ENCODE peak calls at places on chromosomes 16 and 17, in eight cellular contexts. L is body of pancreas; S is heart right ventricle; M is GM23248; E is endothelial cell of umbilical vein; J is heart left ventricle; O is CD8-positive, alpha-beta memory T cell; Y is neuronal stem cell. R is an unnamed sample.

GRCh38 chr16:63890072-63890471 is 1231.8 kb downstream of the CDH11 start:
- DNase-seq in Y (no peak), O (no peak), E (peak; percentile 6), L (peak; percentile 28), M (peak; percentile 30), S (no peak), J (peak; percentile 29), R (no peak)

GRCh38 chr16:2912330-2913199 is 834 bp downstream of the FLYWCH1 start:
- DNase-seq in L (peak; percentile 33), O (peak; percentile 27), J (no peak), E (peak; percentile 54), S (peak; percentile 38), Y (no peak), M (peak; percentile 84), R (peak; percentile 25)

GRCh38 chr16:48367443-48368049 is 17.7 kb downstream of the SIAH1 start:
- DNase-seq in E (no peak), M (peak; percentile 28), J (no peak), S (no peak), O (no peak), Y (no peak), L (no peak), R (no peak)

GRCh38 chr17:52158450-52159042 is at the start of gene CA10:
- DNase-seq in Y (peak; percentile 43), J (no peak), S (no peak), L (no peak), O (no peak), E (no peak), M (no peak), R (no peak)

GRCh38 chr16:28983644-28984043 is 1.2 kb upstream of the LAT start:
- DNase-seq in O (no peak), L (no peak), J (no peak), S (no peak), Y (no peak), M (no peak), E (no peak), R (no peak)

GRCh38 chr16:28321700-28322411 is 29.5 kb downstream of the SBK1 start:
- DNase-seq in Y (no peak), O (no peak), J (no peak), E (peak; percentile 15), M (peak; percentile 63), S (no peak), L (peak; percentile 24), R (peak; percentile 64)

GRCh38 chr16:459761-460160 is 34.3 kb downstream of the RAB11FIP3 start:
- DNase-seq in E (no peak), J (no peak), S (no peak), Y (no peak), M (no peak), O (no peak), L (no peak), R (no peak)

GRCh38 chr17:41026668-41027471 is at the start of gene KRTAP1-5:
- DNase-seq in J (no peak), O (no peak), S (no peak), E (no peak), L (no peak), Y (no peak), M (peak; percentile 82), R (no peak)

GRCh38 chr17:5789443-5789842 is 205.1 kb upstream of the NLRP1 start:
- DNase-seq in M (no peak), O (no peak), J (no peak), L (no peak), S (no peak), E (no peak), Y (peak; percentile 83), R (no peak)

GRCh38 chr17:69608808-69609494 is 194.5 kb downstream of the MAP2K6 start:
- DNase-seq in J (peak; percentile 26), S (no peak), Y (no peak), L (no peak), E (peak; percentile 79), O (no peak), M (peak; percentile 95), R (no peak)

GRCh38 chr17:51585514-51586104 is 325.3 kb downstream of the UTP18 start:
- DNase-seq in E (no peak), L (peak; percentile 3), Y (peak; percentile 18), S (no peak), O (no peak), J (no peak), M (no peak), R (no peak)

GRCh38 chr17:75031972-75032895 is 14.5 kb downstream of the ATP5PD start:
- DNase-seq in L (peak; percentile 72), M (peak; percentile 95), O (peak; percentile 53), E (peak; percentile 43), J (peak; percentile 78), Y (no peak), S (peak; percentile 38), R (peak; percentile 54)

GRCh38 chr16:52283581-52284375 is 263.2 kb downstream of the TOX3 start:
- DNase-seq in O (no peak), E (no peak), L (no peak), J (no peak), M (no peak), S (no peak), Y (no peak), R (no peak)

GRCh38 chr16:87076331-87076949 is 240.8 kb downstream of the C16orf95 start:
- DNase-seq in S (no peak), L (no peak), E (no peak), Y (no peak), O (no peak), J (no peak), M (no peak), R (no peak)

GRCh38 chr17:17325816-17326215 is 22.6 kb downstream of the NT5M start:
- DNase-seq in E (no peak), S (no peak), J (no peak), Y (no peak), L (no peak), M (no peak), O (no peak), R (no peak)

GRCh38 chr17:67605259-67605912 is 112.3 kb upstream of the NOL11 start:
- DNase-seq in M (no peak), E (no peak), L (peak; percentile 67), O (no peak), Y (no peak), J (peak; percentile 61), S (peak; percentile 73), R (no peak)

DNA sequence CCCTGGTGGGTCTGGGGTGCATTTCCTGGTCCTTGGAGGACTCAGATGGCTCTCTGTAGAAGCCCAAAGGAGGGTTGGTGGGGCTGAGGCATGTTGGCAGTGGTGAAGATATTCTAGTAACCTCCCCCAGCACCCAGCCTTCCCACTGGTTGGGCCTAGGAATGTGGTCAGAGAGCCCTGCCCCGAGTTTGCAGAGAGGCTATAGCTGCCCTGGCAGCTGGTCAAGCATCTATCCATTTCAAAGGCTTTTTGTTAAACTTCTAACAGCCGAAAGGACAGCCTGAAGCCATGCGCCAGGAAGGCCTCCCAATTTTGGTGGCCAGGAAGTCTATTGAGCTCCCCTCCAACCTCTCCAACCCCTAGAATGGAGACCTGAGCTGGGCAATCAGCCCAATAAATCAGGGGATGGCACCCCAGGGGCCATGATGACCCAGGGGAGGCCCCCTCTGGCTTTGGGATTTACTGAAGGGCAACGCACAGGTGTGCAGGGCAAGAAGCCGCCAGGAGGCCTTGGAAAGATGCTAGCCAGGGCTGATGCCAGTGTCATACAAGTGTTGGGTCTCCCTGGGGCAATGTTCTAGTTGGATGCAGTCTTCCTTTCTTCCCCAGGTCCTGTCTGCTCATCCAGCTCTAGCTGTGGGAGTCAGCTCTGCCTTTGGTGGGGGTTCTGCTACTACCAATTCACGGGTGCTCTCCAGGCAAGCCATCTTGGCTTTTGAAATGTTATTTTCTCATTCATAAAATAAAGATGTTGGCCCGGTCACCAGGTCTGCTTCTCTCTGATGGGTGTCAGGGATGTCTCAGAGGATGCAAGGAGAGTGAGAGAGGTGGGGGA is 30.9 kb upstream of the AXIN2 start:
- DNase-seq in E (no peak), J (no peak), M (no peak), S (no peak), Y (no peak), L (no peak), O (no peak), R (no peak)
- H3K4me1 ChIP-seq in E (peaks cover 5% of the 10 kb centered on the region), J (no peaks in the 10 kb centered on the region), M (peaks cover 7% of the 10 kb centered on the region), S (peaks cover 13% of the 10 kb centered on the region), Y (peaks cover 15% of the 10 kb centered on the region), L (peaks cover 9% of the 10 kb centered on the region), O (peaks cover 17% of the 10 kb centered on the region), R (no peaks in the 10 kb centered on the region)

GRCh38 chr16:23485841-23486240 is 24.5 kb downstream of the GGA2 start:
- DNase-seq in Y (no peak), O (no peak), L (no peak), J (no peak), E (no peak), M (no peak), S (no peak), R (no peak)
- H3K36me3 ChIP-seq in Y (peaks cover 60% of the 10 kb centered on the region), O (peaks cover 54% of the 10 kb centered on the region), L (peaks cover 59% of the 10 kb centered on the region), J (no peaks in the 10 kb centered on the region), E (peaks cover 9% of the 10 kb centered on the region), M (peaks cover 13% of the 10 kb centered on the region), S (peaks cover 100% of the 10 kb centered on the region), R (peaks cover 94% of the 10 kb centered on the region)

GRCh38 chr16:74501484-74502479 is 80.5 kb upstream of the CLEC18B start:
- DNase-seq in E (no peak), L (no peak), M (no peak), O (no peak), J (no peak), S (no peak), Y (no peak), R (no peak)
- H3K27ac ChIP-seq in E (no peak overlapping the region), L (peak overlapping the region; percentile 12), M (no peak overlapping the region), O (no peak overlapping the region), J (peak overlapping the region; percentile 73), S (peak overlapping the region; percentile 51), Y (no peak overlapping the region), R (no peak overlapping the region)

GRCh38 chr16:85348921-85349334 is 236.7 kb upstream of the CIBAR2 start:
- DNase-seq in E (no peak), M (no peak), L (no peak), O (no peak), S (no peak), J (no peak), Y (no peak), R (no peak)

GRCh38 chr16:85349413-85350145 is 237.3 kb upstream of the CIBAR2 start:
- DNase-seq in L (no peak), E (no peak), M (no peak), S (no peak), O (no peak), Y (no peak), J (no peak), R (no peak)

GRCh38 chr16:85350973-85351372 is 238.7 kb upstream of the CIBAR2 start:
- DNase-seq in L (peak; percentile 98), Y (no peak), M (peak; percentile 93), S (peak; percentile 78), E (peak; percentile 96), J (peak; percentile 91), O (no peak), R (no peak)

GRCh38 chr16:85348065-85348840 is 236.0 kb upstream of the CIBAR2 start:
- DNase-seq in S (no peak), O (no peak), E (no peak), Y (no peak), M (no peak), L (no peak), J (no peak), R (no peak)

DNA sequence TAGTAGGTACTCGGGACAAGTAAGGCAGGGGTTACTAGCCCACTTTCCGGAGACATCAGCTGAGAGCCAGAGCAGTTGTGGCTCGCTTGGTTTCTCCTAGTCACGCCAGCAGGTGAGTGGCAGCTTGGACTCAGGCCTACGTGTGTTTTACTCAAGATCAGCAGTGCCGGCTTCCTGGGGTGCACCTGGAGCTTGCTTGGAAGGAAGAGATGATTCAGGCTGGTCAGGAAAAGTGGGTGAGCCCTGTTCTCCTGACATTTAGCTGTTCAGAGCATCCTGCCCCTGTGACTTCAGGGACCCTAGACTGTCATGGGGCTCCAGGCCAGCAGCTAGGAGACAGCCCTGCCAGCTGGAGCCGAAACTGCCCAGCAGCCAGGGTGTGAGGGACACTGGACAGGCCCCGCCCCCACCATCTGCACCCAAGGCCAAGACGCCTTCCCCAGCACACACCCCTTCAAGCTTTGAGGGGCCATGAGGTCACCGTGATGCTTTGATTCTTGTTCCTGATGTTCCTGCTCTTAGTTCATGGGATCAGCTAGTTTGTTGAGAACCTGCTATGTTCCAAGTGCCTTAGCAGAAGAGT is 238.0 kb upstream of the CIBAR2 start:
- DNase-seq in Y (no peak), M (no peak), J (no peak), S (no peak), O (no peak), L (peak; percentile 87), E (no peak), R (no peak)
- H3K4me1 ChIP-seq in Y (peaks cover 7% of the 10 kb centered on the region), M (peaks cover 26% of the 10 kb centered on the region), J (no peaks in the 10 kb centered on the region), S (peaks cover 15% of the 10 kb centered on the region), O (no peaks in the 10 kb centered on the region), L (peaks cover 37% of the 10 kb centered on the region), E (peaks cover 5% of the 10 kb centered on the region), R (no peaks in the 10 kb centered on the region)